ENCODE peak calls at places on chromosomes 2 and 18, in five cellular contexts. One of them, this sample, is unnamed.

GRCh38 chr18:69564602-69565001 is 163.9 kb downstream of the DOK6 start:
- DNase-seq in mammary epithelial cell: no peak
- DNase-seq in HCT116: no peak
- DNase-seq in fibroblast of lung: no peak
- DNase-seq in Peyer's patch: no peak
- DNase-seq in this sample: no peak

GRCh38 chr2:29742641-29743040 is 178.7 kb downstream of the ALK start:
- DNase-seq in mammary epithelial cell: no peak
- DNase-seq in HCT116: no peak
- DNase-seq in fibroblast of lung: no peak
- DNase-seq in Peyer's patch: no peak
- DNase-seq in this sample: no peak

GRCh38 chr2:68436270-68436669 is 30.8 kb downstream of the FBXO48 start:
- DNase-seq in mammary epithelial cell: no peak
- DNase-seq in HCT116: no peak
- DNase-seq in fibroblast of lung: no peak
- DNase-seq in Peyer's patch: no peak
- DNase-seq in this sample: no peak

GRCh38 chr2:66789741-66790140 is 354.8 kb downstream of the MEIS1 start:
- DNase-seq in mammary epithelial cell: peak
- DNase-seq in HCT116: no peak
- DNase-seq in fibroblast of lung: peak
- DNase-seq in Peyer's patch: no peak
- DNase-seq in this sample: no peak

GRCh38 chr2:122543815-122544214 is 788.4 kb downstream of the TSN start:
- DNase-seq in mammary epithelial cell: peak
- DNase-seq in HCT116: no peak
- DNase-seq in fibroblast of lung: no peak
- DNase-seq in Peyer's patch: no peak
- DNase-seq in this sample: peak

GRCh38 chr2:239024226-239024625 is 176.3 kb downstream of the TWIST2 start:
- DNase-seq in mammary epithelial cell: no peak
- DNase-seq in HCT116: no peak
- DNase-seq in fibroblast of lung: no peak
- DNase-seq in Peyer's patch: no peak
- DNase-seq in this sample: no peak

GRCh38 chr18:36389027-36389426 is 91.5 kb downstream of the FHOD3 start:
- DNase-seq in mammary epithelial cell: no peak
- DNase-seq in HCT116: no peak
- DNase-seq in fibroblast of lung: no peak
- DNase-seq in Peyer's patch: no peak
- DNase-seq in this sample: no peak

GRCh38 chr2:120926463-120927165 is 190.9 kb downstream of the GLI2 start:
- DNase-seq in mammary epithelial cell: no peak
- DNase-seq in HCT116: no peak
- DNase-seq in fibroblast of lung: no peak
- DNase-seq in Peyer's patch: no peak
- DNase-seq in this sample: no peak

GRCh38 chr2:142037051-142037450 is 93.8 kb downstream of the LRP1B start:
- DNase-seq in mammary epithelial cell: peak
- DNase-seq in HCT116: no peak
- DNase-seq in fibroblast of lung: no peak
- DNase-seq in Peyer's patch: no peak
- DNase-seq in this sample: no peak

GRCh38 chr2:237711458-237712150 is 84.2 kb downstream of the LRRFIP1 start:
- DNase-seq in mammary epithelial cell: no peak
- DNase-seq in HCT116: no peak
- DNase-seq in fibroblast of lung: no peak
- DNase-seq in Peyer's patch: peak
- DNase-seq in this sample: no peak

GRCh38 chr2:127145255-127145899 is 38.4 kb upstream of the BIN1 start:
- DNase-seq in mammary epithelial cell: peak
- DNase-seq in HCT116: no peak
- DNase-seq in fibroblast of lung: no peak
- DNase-seq in Peyer's patch: no peak
- DNase-seq in this sample: no peak

GRCh38 chr2:7745369-7745768 is 828.2 kb downstream of the RNF144A start:
- DNase-seq in mammary epithelial cell: no peak
- DNase-seq in HCT116: no peak
- DNase-seq in fibroblast of lung: no peak
- DNase-seq in Peyer's patch: no peak
- DNase-seq in this sample: no peak

GRCh38 chr2:200472853-200473464 is 36.9 kb downstream of the KCTD18 start:
- DNase-seq in mammary epithelial cell: no peak
- DNase-seq in HCT116: no peak
- DNase-seq in fibroblast of lung: no peak
- DNase-seq in Peyer's patch: no peak
- DNase-seq in this sample: no peak

GRCh38 chr2:121285077-121285449 is at the start of gene TFCP2L1:
- DNase-seq in mammary epithelial cell: peak
- DNase-seq in HCT116: no peak
- DNase-seq in fibroblast of lung: no peak
- DNase-seq in Peyer's patch: peak
- DNase-seq in this sample: peak

GRCh38 chr2:8721410-8721809 is 39.6 kb downstream of the ID2 start:
- DNase-seq in mammary epithelial cell: no peak
- DNase-seq in HCT116: no peak
- DNase-seq in fibroblast of lung: no peak
- DNase-seq in Peyer's patch: no peak
- DNase-seq in this sample: no peak

GRCh38 chr2:199463000-199463692 is 5.4 kb upstream of the SATB2 start:
- DNase-seq in mammary epithelial cell: peak
- DNase-seq in HCT116: no peak
- DNase-seq in fibroblast of lung: peak
- DNase-seq in Peyer's patch: peak
- DNase-seq in this sample: peak

GRCh38 chr2:71965530-71965929 is 182.1 kb downstream of the CYP26B1 start:
- DNase-seq in mammary epithelial cell: no peak
- DNase-seq in HCT116: no peak
- DNase-seq in fibroblast of lung: no peak
- DNase-seq in Peyer's patch: no peak
- DNase-seq in this sample: no peak

GRCh38 chr18:74832999-74833398 is 235.3 kb downstream of the ZNF407 start:
- DNase-seq in mammary epithelial cell: no peak
- DNase-seq in HCT116: no peak
- DNase-seq in fibroblast of lung: no peak
- DNase-seq in Peyer's patch: no peak
- DNase-seq in this sample: no peak

GRCh38 chr2:174761837-174762236 is 2.4 kb downstream of the CHRNA1 start:
- DNase-seq in mammary epithelial cell: no peak
- DNase-seq in HCT116: no peak
- DNase-seq in fibroblast of lung: peak
- DNase-seq in Peyer's patch: no peak
- DNase-seq in this sample: no peak

GRCh38 chr2:185980944-185981343 is 242.3 kb downstream of the FSIP2 start:
- DNase-seq in mammary epithelial cell: no peak
- DNase-seq in HCT116: no peak
- DNase-seq in fibroblast of lung: no peak
- DNase-seq in Peyer's patch: no peak
- DNase-seq in this sample: no peak

GRCh38 chr2:240206630-240207029 is 66.2 kb upstream of the OTOS start:
- DNase-seq in mammary epithelial cell: no peak
- DNase-seq in HCT116: no peak
- DNase-seq in fibroblast of lung: no peak
- DNase-seq in Peyer's patch: no peak
- DNase-seq in this sample: no peak

GRCh38 chr2:197179744-197180498 is 130.7 kb downstream of the ANKRD44 start:
- DNase-seq in mammary epithelial cell: no peak
- DNase-seq in HCT116: no peak
- DNase-seq in fibroblast of lung: peak
- DNase-seq in Peyer's patch: no peak
- DNase-seq in this sample: no peak

GRCh38 chr2:48116518-48116917 is 210.2 kb upstream of the FBXO11 start:
- DNase-seq in mammary epithelial cell: no peak
- DNase-seq in HCT116: no peak
- DNase-seq in fibroblast of lung: no peak
- DNase-seq in Peyer's patch: no peak
- DNase-seq in this sample: no peak

GRCh38 chr2:234451852-234452625 is 44.8 kb downstream of the ARL4C start:
- DNase-seq in mammary epithelial cell: peak
- DNase-seq in HCT116: no peak
- DNase-seq in fibroblast of lung: peak
- DNase-seq in Peyer's patch: no peak
- DNase-seq in this sample: peak

GRCh38 chr2:230787101-230787500 is 74.5 kb downstream of the CAB39 start:
- DNase-seq in mammary epithelial cell: no peak
- DNase-seq in HCT116: no peak
- DNase-seq in fibroblast of lung: no peak
- DNase-seq in Peyer's patch: no peak
- DNase-seq in this sample: no peak

GRCh38 chr2:44205169-44205568 is 36.5 kb downstream of the PPM1B start:
- DNase-seq in mammary epithelial cell: no peak
- DNase-seq in HCT116: no peak
- DNase-seq in fibroblast of lung: no peak
- DNase-seq in Peyer's patch: no peak
- DNase-seq in this sample: no peak

GRCh38 chr2:61178603-61179545 is 16.9 kb downstream of the C2orf74 start:
- DNase-seq in mammary epithelial cell: no peak
- DNase-seq in HCT116: no peak
- DNase-seq in fibroblast of lung: no peak
- DNase-seq in Peyer's patch: peak
- DNase-seq in this sample: no peak
- H3K27ac ChIP-seq in mammary epithelial cell: peak
- H3K27ac ChIP-seq in HCT116: no peak
- H3K27ac ChIP-seq in fibroblast of lung: peak
- H3K27ac ChIP-seq in Peyer's patch: peak
- H3K27ac ChIP-seq in this sample: peak

DNA sequence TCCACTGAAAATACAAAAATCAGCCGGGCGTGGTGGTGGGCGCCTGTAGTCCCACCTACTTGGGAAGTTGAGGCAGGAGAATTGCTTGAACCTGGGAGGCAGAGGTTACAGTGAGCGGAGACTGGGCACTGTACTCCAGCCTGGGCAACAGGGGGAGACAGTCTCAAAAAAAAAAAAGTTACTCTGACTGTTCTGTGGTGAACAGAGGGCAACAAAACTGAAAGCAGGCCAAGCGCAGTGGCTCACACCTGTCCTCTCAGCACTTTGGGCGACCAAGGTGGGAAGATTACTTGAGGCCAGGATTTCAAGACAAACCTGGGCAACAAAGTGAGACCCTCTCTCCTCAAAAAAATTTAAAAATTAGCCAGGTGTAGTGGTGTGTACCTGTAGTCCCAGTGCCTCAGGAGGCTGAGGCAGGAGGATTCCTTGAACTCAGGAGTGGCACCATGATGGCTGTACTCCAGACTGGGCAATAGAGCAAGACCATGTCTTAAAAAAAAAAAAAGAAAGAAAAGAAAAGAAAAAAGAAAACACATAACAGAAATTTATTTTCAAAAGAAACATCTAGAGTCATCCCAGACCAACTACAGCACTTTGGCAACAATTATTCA is 13.6 kb upstream of the RTN4 start:
- DNase-seq in mammary epithelial cell: no peak
- DNase-seq in HCT116: no peak
- DNase-seq in fibroblast of lung: no peak
- DNase-seq in Peyer's patch: no peak
- DNase-seq in this sample: no peak
- TF ChIP-seq CTCF in mammary epithelial cell: no peak
- TF ChIP-seq CTCF in HCT116: peak
- TF ChIP-seq CTCF in fibroblast of lung: no peak
- TF ChIP-seq CTCF in Peyer's patch: peak
- TF ChIP-seq CTCF in this sample: no peak

GRCh38 chr2:109297566-109298205 is 168.7 kb downstream of the SH3RF3 start:
- DNase-seq in mammary epithelial cell: no peak
- DNase-seq in HCT116: no peak
- DNase-seq in fibroblast of lung: no peak
- DNase-seq in Peyer's patch: no peak
- DNase-seq in this sample: no peak

GRCh38 chr2:109298851-109299250 is 169.8 kb downstream of the SH3RF3 start:
- DNase-seq in mammary epithelial cell: no peak
- DNase-seq in HCT116: no peak
- DNase-seq in fibroblast of lung: no peak
- DNase-seq in Peyer's patch: no peak
- DNase-seq in this sample: no peak

GRCh38 chr2:109301746-109302145 is 172.7 kb downstream of the SH3RF3 start:
- DNase-seq in mammary epithelial cell: no peak
- DNase-seq in HCT116: no peak
- DNase-seq in fibroblast of lung: no peak
- DNase-seq in Peyer's patch: no peak
- DNase-seq in this sample: no peak

GRCh38 chr2:109300582-109300981 is 171.6 kb downstream of the SH3RF3 start:
- DNase-seq in mammary epithelial cell: no peak
- DNase-seq in HCT116: no peak
- DNase-seq in fibroblast of lung: no peak
- DNase-seq in Peyer's patch: no peak
- DNase-seq in this sample: no peak

DNA sequence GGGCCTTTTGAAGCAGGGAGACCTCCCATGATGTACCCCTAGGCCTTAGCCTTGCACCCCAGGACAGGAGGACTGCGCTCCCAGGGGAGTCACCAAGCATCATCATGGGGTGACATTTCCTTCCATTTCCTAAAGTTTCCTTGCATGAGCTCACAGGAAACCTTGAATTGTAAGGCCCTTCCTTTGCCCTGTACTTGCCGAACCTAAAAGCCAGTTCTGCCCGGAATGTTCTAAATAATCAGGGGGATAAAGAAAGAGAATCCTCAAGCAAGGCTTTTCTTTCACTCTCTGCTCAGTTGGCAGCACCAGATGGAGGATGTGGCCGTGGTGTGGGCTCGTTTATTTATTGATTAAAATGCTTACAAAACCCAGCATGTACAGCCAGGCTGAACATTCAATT is 170.5 kb downstream of the SH3RF3 start:
- DNase-seq in mammary epithelial cell: no peak
- DNase-seq in HCT116: no peak
- DNase-seq in fibroblast of lung: no peak
- DNase-seq in Peyer's patch: no peak
- DNase-seq in this sample: no peak
- H3K27ac ChIP-seq in mammary epithelial cell: no peak
- H3K27ac ChIP-seq in HCT116: no peak
- H3K27ac ChIP-seq in fibroblast of lung: no peak
- H3K27ac ChIP-seq in Peyer's patch: no peak
- H3K27ac ChIP-seq in this sample: no peak

GRCh38 chr2:36356199-36356989 is 816 bp downstream of the CRIM1 start:
- DNase-seq in mammary epithelial cell: no peak
- DNase-seq in HCT116: no peak
- DNase-seq in fibroblast of lung: no peak
- DNase-seq in Peyer's patch: peak
- DNase-seq in this sample: no peak
- TF ChIP-seq CTCF in mammary epithelial cell: no peak
- TF ChIP-seq CTCF in HCT116: no peak
- TF ChIP-seq CTCF in fibroblast of lung: no peak
- TF ChIP-seq CTCF in Peyer's patch: no peak
- TF ChIP-seq CTCF in this sample: no peak

GRCh38 chr2:191638079-191638801 is 39.7 kb upstream of the NABP1 start:
- DNase-seq in mammary epithelial cell: no peak
- DNase-seq in HCT116: no peak
- DNase-seq in fibroblast of lung: no peak
- DNase-seq in Peyer's patch: no peak
- DNase-seq in this sample: peak
- H3K27ac ChIP-seq in mammary epithelial cell: peak
- H3K27ac ChIP-seq in HCT116: no peak
- H3K27ac ChIP-seq in fibroblast of lung: peak
- H3K27ac ChIP-seq in Peyer's patch: peak
- H3K27ac ChIP-seq in this sample: no peak

GRCh38 chr2:28406276-28407096 is 13.8 kb downstream of the FOSL2 start:
- DNase-seq in mammary epithelial cell: peak
- DNase-seq in HCT116: no peak
- DNase-seq in fibroblast of lung: peak
- DNase-seq in Peyer's patch: peak
- DNase-seq in this sample: no peak
- TF ChIP-seq CTCF in mammary epithelial cell: no peak
- TF ChIP-seq CTCF in HCT116: no peak
- TF ChIP-seq CTCF in fibroblast of lung: no peak
- TF ChIP-seq CTCF in Peyer's patch: peak
- TF ChIP-seq CTCF in this sample: no peak

This sample was measured in RWPE1.